ENCODE peak calls at places on chromosomes 16 and 17, in ten cellular contexts. E is HL-60, X is uterus, A is cardiac fibroblast, Z is ascending aorta, V is prostate gland, Q is thyroid gland, Y is fibroblast of mammary gland, H is mammary epithelial cell, J is foreskin fibroblast. G is an unnamed sample.

GRCh38 chr17:17751489-17751995 is 70.3 kb downstream of the RAI1 start:
- DNase-seq in E (no peak), X (no peak), A (no peak), Z (no peak), V (no peak), Q (no peak), Y (no peak), H (no peak), J (no peak), G (no peak)

GRCh38 chr17:77428020-77428781 is 287.4 kb downstream of the SEC14L1 start:
- DNase-seq in E (peak), X (no peak), A (no peak), Z (no peak), V (no peak), Q (no peak), Y (no peak), H (no peak), J (no peak), G (peak)

GRCh38 chr17:7849185-7850117 is 5.4 kb upstream of the TMEM88 start:
- DNase-seq in E (no peak), X (peak), A (no peak), Z (no peak), V (no peak), Q (no peak), Y (no peak), H (no peak), J (no peak), G (no peak)

GRCh38 chr16:18827890-18828289 is 26.5 kb upstream of the ARL6IP1 start:
- DNase-seq in E (no peak), X (no peak), A (no peak), Z (no peak), V (no peak), Q (no peak), Y (no peak), H (no peak), J (no peak), G (no peak)

GRCh38 chr17:56292010-56292409 is 138.7 kb downstream of the ANKFN1 start:
- DNase-seq in E (no peak), X (no peak), A (peak), Z (no peak), V (no peak), Q (no peak), Y (peak), H (peak), J (peak), G (no peak)

GRCh38 chr17:65902831-65903549 is 288.9 kb downstream of the CEP112 start:
- DNase-seq in E (no peak), X (no peak), A (no peak), Z (no peak), V (no peak), Q (no peak), Y (no peak), H (no peak), J (no peak), G (no peak)

GRCh38 chr16:84246679-84247077 is 6.9 kb upstream of the KCNG4 start:
- DNase-seq in E (no peak), X (no peak), A (no peak), Z (no peak), V (no peak), Q (no peak), Y (no peak), H (no peak), J (no peak), G (no peak)

GRCh38 chr17:40329981-40330794 is 21.2 kb downstream of the RARA start:
- DNase-seq in E (peak), X (peak), A (no peak), Z (peak), V (peak), Q (peak), Y (no peak), H (no peak), J (no peak), G (no peak)

GRCh38 chr17:51427259-51428255 is 167.2 kb downstream of the UTP18 start:
- DNase-seq in E (no peak), X (no peak), A (no peak), Z (no peak), V (no peak), Q (no peak), Y (no peak), H (no peak), J (no peak), G (no peak)

GRCh38 chr16:56950051-56950450 is 11.7 kb upstream of the CETP start:
- DNase-seq in E (no peak), X (no peak), A (no peak), Z (no peak), V (no peak), Q (no peak), Y (no peak), H (no peak), J (no peak), G (no peak)

GRCh38 chr16:69382421-69382820 is 3.4 kb downstream of the TERF2 start:
- DNase-seq in E (no peak), X (no peak), A (no peak), Z (no peak), V (no peak), Q (no peak), Y (no peak), H (no peak), J (no peak), G (no peak)

GRCh38 chr17:4483012-4483840 is 15.5 kb upstream of the SPNS2 start:
- DNase-seq in E (no peak), X (no peak), A (peak), Z (no peak), V (no peak), Q (no peak), Y (no peak), H (peak), J (no peak), G (no peak)

GRCh38 chr17:16406742-16407674 is 8.4 kb upstream of the TRPV2 start:
- DNase-seq in E (no peak), X (peak), A (peak), Z (peak), V (no peak), Q (peak), Y (no peak), H (no peak), J (peak), G (no peak)

GRCh38 chr17:41579484-41580243 is 7.0 kb downstream of the KRT14 start:
- DNase-seq in E (peak), X (peak), A (peak), Z (peak), V (peak), Q (peak), Y (peak), H (peak), J (peak), G (peak)

GRCh38 chr17:19569785-19570496 is 36.3 kb downstream of the SLC47A1 start:
- DNase-seq in E (no peak), X (no peak), A (no peak), Z (no peak), V (no peak), Q (peak), Y (no peak), H (no peak), J (no peak), G (no peak)

DNA sequence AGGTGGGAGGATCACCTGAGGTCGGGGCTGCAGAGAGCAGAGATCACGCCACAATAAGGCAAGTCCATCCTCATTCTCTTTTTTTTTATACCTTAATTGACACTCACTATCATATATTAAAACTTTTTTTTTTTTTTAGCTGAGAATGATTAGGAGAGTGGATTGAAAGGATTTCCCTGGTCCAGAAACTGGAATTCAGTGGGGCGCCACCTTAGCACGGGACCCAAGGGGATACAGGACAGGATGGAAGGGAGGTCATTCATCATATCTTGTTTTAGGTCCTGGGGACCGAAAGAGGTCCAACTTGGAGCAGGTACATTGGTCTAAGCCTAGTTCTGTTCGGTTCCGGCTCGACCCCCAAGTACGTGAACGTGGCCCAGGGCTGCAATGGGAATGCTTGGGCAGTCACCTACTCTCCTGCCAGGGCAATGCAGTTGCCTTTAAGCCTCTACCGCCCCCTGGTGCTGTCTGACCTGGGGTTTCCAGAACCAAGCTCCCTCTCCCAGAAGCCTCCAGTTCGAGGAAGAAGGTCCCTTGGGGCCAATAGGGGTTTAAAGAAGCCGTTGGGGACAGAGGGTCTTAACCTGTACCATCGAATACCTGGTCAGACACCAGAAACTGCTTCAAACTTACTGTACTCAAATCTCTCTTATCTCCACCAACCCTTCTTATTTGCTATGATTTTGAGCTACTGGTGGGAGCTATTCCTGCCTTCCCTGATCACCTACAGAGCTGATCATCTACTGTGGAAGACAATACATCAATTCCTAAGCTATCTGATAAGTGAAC is 19.9 kb upstream of the GPATCH8 start:
- DNase-seq in E (no peak), X (peak), A (peak), Z (peak), V (peak), Q (peak), Y (peak), H (peak), J (peak), G (no peak)
- H3K4me3 ChIP-seq in E (no peak), X (no peak), A (no peak), Z (no peak), V (no peak), Q (no peak), Y (no peak), H (no peak), J (no peak), G (no peak)

GRCh38 chr16:30548392-30549255 is 9.6 kb downstream of the ZNF764 start:
- DNase-seq in E (no peak), X (no peak), A (no peak), Z (no peak), V (no peak), Q (no peak), Y (no peak), H (no peak), J (no peak), G (no peak)

GRCh38 chr16:30552956-30553355 is 5.2 kb downstream of the ZNF764 start:
- DNase-seq in E (no peak), X (no peak), A (no peak), Z (no peak), V (no peak), Q (no peak), Y (no peak), H (no peak), J (no peak), G (no peak)

GRCh38 chr16:30553396-30553899 is 4.7 kb downstream of the ZNF764 start:
- DNase-seq in E (no peak), X (no peak), A (no peak), Z (no peak), V (no peak), Q (no peak), Y (no peak), H (no peak), J (no peak), G (no peak)

GRCh38 chr16:30554933-30555847 is 3.0 kb downstream of the ZNF764 start:
- DNase-seq in E (no peak), X (no peak), A (no peak), Z (no peak), V (no peak), Q (no peak), Y (no peak), H (no peak), J (no peak), G (no peak)

DNA sequence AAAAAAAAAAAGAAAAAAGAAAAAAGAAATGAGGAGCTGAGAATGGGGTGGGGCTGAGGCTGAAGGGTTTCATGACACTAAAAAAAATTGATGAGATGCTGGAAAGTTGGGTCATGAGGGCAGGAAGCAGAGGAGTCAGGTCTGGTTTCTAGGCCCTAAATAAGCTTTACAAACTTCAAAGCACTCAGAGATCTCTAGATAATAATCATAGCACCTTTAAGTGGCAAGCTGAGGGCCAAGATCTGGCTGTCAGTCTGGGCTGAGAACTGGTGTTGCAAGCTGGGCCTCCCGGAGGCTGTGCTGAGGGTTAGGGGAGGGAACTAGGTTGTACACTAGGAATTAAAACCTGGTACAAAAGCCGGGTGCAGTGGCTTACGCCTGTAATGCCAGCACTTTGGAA is 6.4 kb downstream of the ZNF764 start:
- DNase-seq in E (no peak), X (no peak), A (no peak), Z (no peak), V (no peak), Q (no peak), Y (no peak), H (no peak), J (peak), G (no peak)
- TF ChIP-seq CTCF in E (no peak), X (no peak), A (no peak), Z (no peak), V (no peak), Q (no peak), Y (no peak), H (no peak), J (no peak), G (no peak)

GRCh38 chr17:49600949-49601348 is 25.3 kb downstream of the NXPH3 start:
- DNase-seq in E (no peak), X (no peak), A (no peak), Z (no peak), V (no peak), Q (no peak), Y (no peak), H (no peak), J (no peak), G (no peak)

GRCh38 chr17:49604314-49604869 is 28.7 kb downstream of the NXPH3 start:
- DNase-seq in E (no peak), X (no peak), A (no peak), Z (no peak), V (no peak), Q (no peak), Y (no peak), H (no peak), J (no peak), G (no peak)

GRCh38 chr17:49602783-49603182 is 27.1 kb downstream of the NXPH3 start:
- DNase-seq in E (no peak), X (no peak), A (no peak), Z (no peak), V (no peak), Q (no peak), Y (no peak), H (no peak), J (no peak), G (no peak)

GRCh38 chr17:49603720-49604119 is 28.0 kb downstream of the NXPH3 start:
- DNase-seq in E (no peak), X (no peak), A (peak), Z (no peak), V (no peak), Q (no peak), Y (peak), H (no peak), J (no peak), G (no peak)

GRCh38 chr17:49603238-49603637 is 27.6 kb downstream of the NXPH3 start:
- DNase-seq in E (no peak), X (no peak), A (peak), Z (no peak), V (no peak), Q (no peak), Y (peak), H (no peak), J (no peak), G (no peak)
- H3K4me3 ChIP-seq in E (no peak), X (no peak), A (no peak), Z (no peak), V (no peak), Q (no peak), Y (no peak), H (no peak), J (no peak), G (no peak)

GRCh38 chr17:81693491-81694360 is 9.4 kb upstream of the MRPL12 start:
- DNase-seq in E (no peak), X (no peak), A (no peak), Z (no peak), V (no peak), Q (no peak), Y (no peak), H (no peak), J (no peak), G (no peak)
- TF ChIP-seq CTCF in E (no peak), X (no peak), A (no peak), Z (no peak), V (no peak), Q (no peak), Y (no peak), H (peak), J (no peak), G (no peak)

GRCh38 chr17:53791551-53791950 is 31.2 kb upstream of the KIF2B start:
- DNase-seq in E (no peak), X (no peak), A (no peak), Z (no peak), V (no peak), Q (no peak), Y (no peak), H (no peak), J (no peak), G (no peak)

GRCh38 chr17:53794875-53795274 is 27.9 kb upstream of the KIF2B start:
- DNase-seq in E (no peak), X (no peak), A (no peak), Z (no peak), V (no peak), Q (no peak), Y (no peak), H (no peak), J (no peak), G (no peak)

GRCh38 chr17:53796642-53797041 is 26.1 kb upstream of the KIF2B start:
- DNase-seq in E (no peak), X (no peak), A (no peak), Z (no peak), V (no peak), Q (no peak), Y (no peak), H (no peak), J (no peak), G (no peak)

GRCh38 chr17:53792451-53792850 is 30.3 kb upstream of the KIF2B start:
- DNase-seq in E (no peak), X (no peak), A (no peak), Z (no peak), V (no peak), Q (no peak), Y (no peak), H (no peak), J (no peak), G (no peak)

DNA sequence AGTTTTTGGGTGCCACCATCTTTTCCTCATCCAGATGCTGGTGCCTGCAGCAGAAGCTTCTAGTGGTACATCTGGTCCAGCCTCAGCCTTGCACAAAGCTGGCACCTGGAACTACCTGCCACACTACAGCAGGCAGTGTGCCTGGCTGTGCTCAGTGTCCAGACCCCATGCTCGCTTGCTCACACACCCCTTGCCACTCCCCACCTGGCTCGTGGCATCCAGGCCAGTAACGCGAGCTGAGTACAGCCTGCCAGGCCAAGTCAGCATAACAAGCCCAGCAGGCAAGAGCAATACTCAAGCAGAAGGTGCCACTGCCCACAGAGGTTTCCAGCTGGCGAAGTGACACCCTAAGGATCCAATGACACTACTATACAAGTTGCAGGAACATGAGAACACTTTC is 29.7 kb upstream of the KIF2B start:
- DNase-seq in E (no peak), X (no peak), A (no peak), Z (no peak), V (no peak), Q (no peak), Y (no peak), H (no peak), J (no peak), G (no peak)
- H3K4me3 ChIP-seq in E (no peak), X (no peak), A (no peak), Z (no peak), V (no peak), Q (no peak), Y (no peak), H (no peak), J (no peak), G (no peak)